ENCODE peak calls at places on chromosomes 12 and 14, in five cellular contexts. One of them, this sample, is unnamed.

GRCh38 chr12:122009741-122010140 is 11.9 kb upstream of the BCL7A start:
- DNase-seq in NCI-H1694: no peak
- DNase-seq in HS-27A: no peak
- DNase-seq in COR-L47: no peak
- DNase-seq in AG09309: no peak
- DNase-seq in this sample: no peak

GRCh38 chr14:68278568-68279436 is 459.2 kb downstream of the RAD51B start:
- DNase-seq in NCI-H1694: no peak
- DNase-seq in COR-L47: no peak
- DNase-seq in HS-27A: no peak
- DNase-seq in AG09309: no peak
- DNase-seq in this sample: no peak

GRCh38 chr12:32400114-32400672 is 835 bp downstream of the FGD4 start:
- DNase-seq in AG09309: no peak
- DNase-seq in NCI-H1694: no peak
- DNase-seq in COR-L47: no peak
- DNase-seq in HS-27A: no peak
- DNase-seq in this sample: no peak

GRCh38 chr12:26523708-26524150 is 309.3 kb downstream of the ITPR2 start:
- DNase-seq in COR-L47: peak
- DNase-seq in HS-27A: no peak
- DNase-seq in NCI-H1694: no peak
- DNase-seq in AG09309: peak
- DNase-seq in this sample: peak

GRCh38 chr12:51381226-51382079 is 9.8 kb downstream of the GALNT6 start:
- DNase-seq in NCI-H1694: no peak
- DNase-seq in COR-L47: peak
- DNase-seq in HS-27A: no peak
- DNase-seq in AG09309: no peak
- DNase-seq in this sample: no peak

GRCh38 chr14:69493038-69493437 is 8.5 kb downstream of the PLEKHD1 start:
- DNase-seq in HS-27A: no peak
- DNase-seq in AG09309: no peak
- DNase-seq in COR-L47: no peak
- DNase-seq in NCI-H1694: no peak
- DNase-seq in this sample: no peak

GRCh38 chr12:87866602-87867292 is 162.5 kb downstream of the C12orf50 start:
- DNase-seq in HS-27A: no peak
- DNase-seq in NCI-H1694: no peak
- DNase-seq in AG09309: no peak
- DNase-seq in COR-L47: no peak
- DNase-seq in this sample: no peak

GRCh38 chr14:33728010-33728498 is 222.8 kb downstream of the EGLN3 start:
- DNase-seq in HS-27A: no peak
- DNase-seq in AG09309: no peak
- DNase-seq in COR-L47: no peak
- DNase-seq in NCI-H1694: peak
- DNase-seq in this sample: no peak

GRCh38 chr14:67583711-67584644 is 16.1 kb downstream of the PIGH start:
- DNase-seq in AG09309: no peak
- DNase-seq in COR-L47: peak
- DNase-seq in NCI-H1694: no peak
- DNase-seq in HS-27A: no peak
- DNase-seq in this sample: no peak

GRCh38 chr14:45907782-45908181 is 654.8 kb upstream of the MIS18BP1 start:
- DNase-seq in HS-27A: no peak
- DNase-seq in NCI-H1694: no peak
- DNase-seq in COR-L47: no peak
- DNase-seq in AG09309: no peak
- DNase-seq in this sample: no peak

GRCh38 chr12:54549774-54550451 is 512 bp downstream of the PDE1B start:
- DNase-seq in NCI-H1694: no peak
- DNase-seq in AG09309: no peak
- DNase-seq in COR-L47: no peak
- DNase-seq in HS-27A: no peak
- DNase-seq in this sample: peak

This sample was measured in HS-5.